ENCODE peak calls at places on chromosomes 7 and 10, in eight cellular contexts. Q is mesendoderm, N is pancreas, Z is A673, I is right cardiac atrium, E is GM23248, H is small intestine, A is cardiac muscle cell. J is an unnamed sample. For H3K4me1, the result is how much of the 10 kb centered on the place peaks cover.

GRCh38 chr10:30560326-30560725 is 69.2 kb downstream of the LYZL2 start:
- DNase-seq in Z (no peak), I (no peak), E (no peak), N (no peak), Q (no peak), A (no peak), H (no peak), J (no peak)

GRCh38 chr7:143205560-143206293 is 16.1 kb upstream of the TAS2R40 start:
- DNase-seq in Z (no peak), I (no peak), Q (no peak), N (no peak), E (no peak), A (no peak), H (peak), J (no peak)

GRCh38 chr7:92092210-92092609 is 42.1 kb downstream of the CYP51A1 start:
- DNase-seq in H (no peak), Q (no peak), N (no peak), I (no peak), A (no peak), E (peak), Z (no peak), J (no peak)

GRCh38 chr10:133141963-133142350 is 18.1 kb upstream of the KNDC1 start:
- DNase-seq in A (no peak), I (peak), H (no peak), Q (no peak), N (no peak), E (no peak), Z (no peak), J (peak)

GRCh38 chr10:112456533-112456932 is 9.5 kb downstream of the VTI1A start:
- DNase-seq in E (no peak), H (no peak), I (no peak), Z (no peak), N (no peak), A (no peak), Q (peak), J (no peak)

GRCh38 chr10:132347211-132347930 is 15.4 kb downstream of the LRRC27 start:
- DNase-seq in A (no peak), Z (no peak), E (no peak), Q (no peak), H (no peak), N (peak), I (no peak), J (no peak)

GRCh38 chr10:103983367-103983911 is 16.5 kb downstream of the SLK start:
- DNase-seq in H (peak), N (no peak), Q (peak), A (no peak), I (no peak), Z (no peak), E (peak), J (no peak)

GRCh38 chr10:71521504-71522290 is 125.0 kb downstream of the CDH23 start:
- DNase-seq in H (no peak), I (peak), Q (no peak), A (no peak), N (no peak), Z (no peak), E (no peak), J (no peak)

GRCh38 chr10:108877130-108877529 is 1046.2 kb downstream of the XPNPEP1 start:
- DNase-seq in A (no peak), E (peak), N (no peak), I (no peak), Z (no peak), Q (no peak), H (peak), J (no peak)

GRCh38 chr10:21668831-21669230 is 134.8 kb downstream of the MLLT10 start:
- DNase-seq in Z (no peak), A (no peak), E (no peak), N (no peak), Q (no peak), H (no peak), I (no peak), J (no peak)

GRCh38 chr7:7418997-7419396 is 116.7 kb downstream of the COL28A1 start:
- DNase-seq in H (no peak), Q (no peak), I (no peak), A (no peak), E (no peak), N (no peak), Z (no peak), J (no peak)

GRCh38 chr7:157549612-157550299 is 213.0 kb downstream of the DNAJB6 start:
- DNase-seq in E (no peak), N (no peak), I (peak), Q (no peak), A (no peak), H (no peak), Z (no peak), J (no peak)

GRCh38 chr7:152105205-152105604 is 79.7 kb downstream of the GALNT11 start:
- DNase-seq in Z (no peak), A (no peak), N (no peak), E (no peak), Q (no peak), I (no peak), H (no peak), J (no peak)

GRCh38 chr7:78020131-78020873 is 221.7 kb downstream of the PHTF2 start:
- DNase-seq in N (no peak), E (peak), Q (peak), Z (peak), I (no peak), A (peak), H (peak), J (peak)

GRCh38 chr7:157150825-157151412 is 12.2 kb downstream of the UBE3C start:
- DNase-seq in I (peak), H (no peak), A (peak), E (peak), N (no peak), Q (peak), Z (no peak), J (no peak)

GRCh38 chr10:69570050-69570816 is 3.0 kb downstream of the NEUROG3 start:
- DNase-seq in H (no peak), I (no peak), A (no peak), Z (no peak), Q (no peak), E (no peak), N (no peak), J (no peak)

GRCh38 chr7:157518514-157519175 is 181.8 kb downstream of the DNAJB6 start:
- DNase-seq in I (no peak), E (no peak), Z (no peak), A (no peak), N (no peak), Q (no peak), H (no peak), J (no peak)

DNA sequence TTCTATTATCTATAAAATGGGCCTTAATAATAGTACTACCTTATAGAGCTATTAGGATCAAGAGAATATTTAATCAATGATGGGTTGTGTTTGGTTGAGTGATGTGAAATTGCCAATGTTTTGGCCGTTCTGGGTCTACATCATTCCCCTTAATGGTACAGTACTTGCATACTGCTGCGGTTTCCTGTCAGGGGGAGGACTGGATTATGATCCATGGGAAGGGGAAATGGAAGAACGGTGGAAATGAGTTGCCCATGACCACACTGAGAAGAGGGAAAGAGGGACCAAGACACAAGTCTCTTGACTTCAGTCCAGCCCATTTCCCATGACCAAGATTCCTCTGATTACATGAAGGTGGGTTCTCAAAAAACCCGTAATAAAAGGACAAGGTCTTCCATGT is 999 bp upstream of the MRPS24 start:
- DNase-seq in H (no peak), A (no peak), N (no peak), Z (no peak), I (no peak), Q (no peak), E (no peak), J (no peak)
- H3K4me3 ChIP-seq in H (no peak), A (no peak), N (no peak), Z (no peak), I (no peak), Q (no peak), E (peak), J (no peak)

GRCh38 chr10:77533887-77534278 is 103.7 kb downstream of the KCNMA1 start:
- DNase-seq in I (no peak), Q (no peak), A (no peak), H (no peak), E (peak), N (no peak), Z (no peak), J (no peak)

GRCh38 chr10:77537720-77538373 is 99.8 kb downstream of the KCNMA1 start:
- DNase-seq in E (peak), H (no peak), A (no peak), I (no peak), Q (no peak), N (no peak), Z (no peak), J (peak)

GRCh38 chr10:77539147-77539935 is 98.3 kb downstream of the KCNMA1 start:
- DNase-seq in H (no peak), A (no peak), E (no peak), Z (no peak), N (no peak), I (no peak), Q (no peak), J (no peak)

GRCh38 chr10:77533156-77533886 is 104.3 kb downstream of the KCNMA1 start:
- DNase-seq in Q (no peak), N (no peak), E (no peak), H (peak), Z (no peak), I (no peak), A (no peak), J (no peak)

GRCh38 chr10:77537051-77537450 is 100.6 kb downstream of the KCNMA1 start:
- DNase-seq in Q (no peak), N (no peak), A (no peak), E (no peak), Z (no peak), H (no peak), I (no peak), J (no peak)
- H3K27ac ChIP-seq in Q (no peak), N (no peak), A (no peak), E (no peak), Z (no peak), H (no peak), I (no peak), J (no peak)

GRCh38 chr7:123690550-123690949 is 34.9 kb downstream of the LMOD2 start:
- DNase-seq in A (no peak), E (no peak), Z (no peak), Q (no peak), H (no peak), N (no peak), I (no peak), J (no peak)
- H3K4me1 ChIP-seq in A (under half), E (under half), Z (under half), Q (under half), H (under half), N (under half), I (under half), J (under half)

GRCh38 chr7:591856-592628 is 72.4 kb upstream of the PDGFA start:
- DNase-seq in H (no peak), I (peak), E (no peak), Q (no peak), A (no peak), N (peak), Z (no peak), J (no peak)

GRCh38 chr7:587769-588168 is 68.1 kb upstream of the PDGFA start:
- DNase-seq in N (peak), A (no peak), E (no peak), I (peak), Z (no peak), H (no peak), Q (peak), J (no peak)

GRCh38 chr7:593324-594115 is 73.9 kb upstream of the PDGFA start:
- DNase-seq in I (peak), E (no peak), A (no peak), H (no peak), Z (no peak), N (peak), Q (no peak), J (no peak)

GRCh38 chr7:589781-590575 is 70.3 kb upstream of the PDGFA start:
- DNase-seq in I (peak), A (no peak), H (no peak), Z (no peak), Q (no peak), E (no peak), N (peak), J (no peak)

GRCh38 chr7:590731-591551 is 71.3 kb upstream of the PDGFA start:
- DNase-seq in N (peak), A (no peak), Z (no peak), Q (no peak), H (no peak), E (no peak), I (peak), J (peak)
- H3K4me3 ChIP-seq in N (no peak), A (no peak), Z (no peak), Q (no peak), H (no peak), E (no peak), I (no peak), J (no peak)

GRCh38 chr7:356691-357462 is 66.9 kb downstream of the FOXL3 start:
- DNase-seq in N (peak), Z (no peak), I (peak), E (no peak), Q (no peak), A (no peak), H (no peak), J (no peak)
- H3K27ac ChIP-seq in N (peak), Z (no peak), I (no peak), E (no peak), Q (no peak), A (no peak), H (no peak), J (no peak)

J was measured in uterus.